ENCODE peak calls at places on chromosomes 1 and 21, in four cellular contexts. T is cardiac muscle cell, H is amniotic stem cell, U is HTR-8/SVneo. N is an unnamed sample.

GRCh38 chr1:41742219-41742618 is 176.5 kb downstream of the HIVEP3 start:
- DNase-seq in T (peak; percentile 51), H (peak; percentile 13), U (no peak), N (no peak)

GRCh38 chr1:2632561-2633361 is at the start of gene MMEL1:
- DNase-seq in T (no peak), H (no peak), U (no peak), N (no peak)

GRCh38 chr1:221101792-221102191 is 222.5 kb downstream of the HLX start:
- DNase-seq in T (peak; percentile 61), H (no peak), U (peak; percentile 43), N (no peak)

GRCh38 chr1:154583691-154584212 is 16.2 kb downstream of the CHRNB2 start:
- DNase-seq in T (peak; percentile 74), H (no peak), U (no peak), N (no peak)

GRCh38 chr1:73635021-73635420 is 563.0 kb downstream of the LRRIQ3 start:
- DNase-seq in T (no peak), H (no peak), U (no peak), N (no peak)

GRCh38 chr1:41528106-41528505 is 43.6 kb upstream of the EDN2 start:
- DNase-seq in T (no peak), H (no peak), U (no peak), N (no peak)

GRCh38 chr1:70919924-70920323 is 127.7 kb downstream of the PTGER3 start:
- DNase-seq in T (no peak), H (no peak), U (no peak), N (no peak)

GRCh38 chr1:167770127-167770526 is 48.3 kb downstream of the MPZL1 start:
- DNase-seq in T (no peak), H (no peak), U (no peak), N (no peak)

GRCh38 chr1:29425656-29426055 is 189.3 kb downstream of the PTPRU start:
- DNase-seq in T (no peak), H (no peak), U (no peak), N (peak; percentile 50)

GRCh38 chr1:208107817-208108608 is 136.2 kb downstream of the PLXNA2 start:
- DNase-seq in T (peak; percentile 83), H (no peak), U (peak; percentile 84), N (no peak)

GRCh38 chr21:25171438-25171837 is 435.8 kb downstream of the MRPL39 start:
- DNase-seq in T (peak; percentile 36), H (no peak), U (peak; percentile 3), N (no peak)

GRCh38 chr1:228259951-228260350 is 52.1 kb downstream of the OBSCN start:
- DNase-seq in T (no peak), H (no peak), U (no peak), N (no peak)

GRCh38 chr1:28510350-28511223 is 4.7 kb downstream of the RCC1 start:
- DNase-seq in T (peak; percentile 61), H (no peak), U (no peak), N (no peak)

GRCh38 chr1:45325816-45326506 is 734 bp upstream of the HPDL start:
- DNase-seq in T (peak; percentile 38), H (no peak), U (no peak), N (no peak)

GRCh38 chr1:236774926-236775325 is 20.2 kb upstream of the MTR start:
- DNase-seq in T (peak; percentile 71), H (no peak), U (peak; percentile 22), N (no peak)

GRCh38 chr1:160876311-160876710 is 8.7 kb downstream of the ITLN1 start:
- DNase-seq in T (peak; percentile 33), H (no peak), U (no peak), N (no peak)

GRCh38 chr1:177385760-177386698 is 215.3 kb downstream of the BRINP2 start:
- DNase-seq in T (no peak), H (no peak), U (no peak), N (no peak)

GRCh38 chr1:184915463-184916080 is 58.7 kb downstream of the NIBAN1 start:
- DNase-seq in T (no peak), H (no peak), U (no peak), N (no peak)

GRCh38 chr1:6831368-6831767 is 46.1 kb downstream of the CAMTA1 start:
- DNase-seq in T (no peak), H (no peak), U (no peak), N (no peak)

GRCh38 chr21:14797543-14797942 is 251.4 kb upstream of the SAMSN1 start:
- DNase-seq in T (no peak), H (no peak), U (no peak), N (no peak)

GRCh38 chr1:207429963-207430362 is 24.2 kb upstream of the CR2 start:
- DNase-seq in T (no peak), H (no peak), U (no peak), N (no peak)

GRCh38 chr1:102836991-102837390 is 271.3 kb downstream of the COL11A1 start:
- DNase-seq in T (no peak), H (no peak), U (no peak), N (no peak)

GRCh38 chr1:22761821-22762220 is 51.2 kb downstream of the EPHB2 start:
- DNase-seq in T (no peak), H (no peak), U (no peak), N (peak; percentile 20)

GRCh38 chr1:222749927-222750326 is 12.9 kb downstream of the FAM177B start:
- DNase-seq in T (no peak), H (no peak), U (no peak), N (peak; percentile 44)

GRCh38 chr21:35614412-35614901 is 445.9 kb downstream of the SETD4 start:
- DNase-seq in T (peak; percentile 48), H (no peak), U (no peak), N (no peak)

GRCh38 chr1:45410850-45411509 is 70.7 kb upstream of the MUTYH start:
- DNase-seq in T (no peak), H (no peak), U (no peak), N (no peak)

GRCh38 chr1:87333692-87334347 is 5.1 kb downstream of the LMO4 start:
- DNase-seq in T (no peak), H (no peak), U (no peak), N (no peak)

GRCh38 chr1:206631085-206631509 is 4.2 kb upstream of the DYRK3 start:
- DNase-seq in T (peak; percentile 96), H (no peak), U (peak; percentile 75), N (peak; percentile 45)

GRCh38 chr21:32653326-32653901 is 41.2 kb upstream of the CFAP298 start:
- DNase-seq in T (peak; percentile 44), H (no peak), U (peak; percentile 27), N (no peak)

GRCh38 chr1:169072945-169073725 is 33.4 kb upstream of the ATP1B1 start:
- DNase-seq in T (no peak), H (no peak), U (no peak), N (no peak)

GRCh38 chr1:244614113-244614836 is 38.7 kb upstream of the DESI2 start:
- DNase-seq in T (peak; percentile 65), H (no peak), U (no peak), N (no peak)

GRCh38 chr21:29151937-29152336 is 21.5 kb downstream of the MAP3K7CL start:
- DNase-seq in T (peak; percentile 48), H (no peak), U (no peak), N (no peak)

GRCh38 chr1:211928222-211928856 is 97.8 kb upstream of the LPGAT1 start:
- DNase-seq in T (no peak), H (no peak), U (no peak), N (no peak)

GRCh38 chr21:25639922-25640670 is 1.0 kb downstream of the JAM2 start:
- DNase-seq in T (no peak), H (no peak), U (peak; percentile 39), N (no peak)

GRCh38 chr1:17648457-17649145 is 106.5 kb upstream of the ACTL8 start:
- DNase-seq in T (no peak), H (no peak), U (no peak), N (peak; percentile 77)

N was measured in cerebellum.